ENCODE peak calls at places on chromosomes 6 and 20, in nine cellular contexts. R is tibial artery, X is cardiac fibroblast, O is fibroblast of lung, W is heart right ventricle, P is prostate gland, U is cardiac muscle cell, Y is endothelial cell, C is A549. E is an unnamed sample.

GRCh38 chr20:37315293-37316110 is 26.0 kb downstream of the MANBAL start:
- DNase-seq in X (peak), Y (no peak), P (no peak), O (peak), R (peak), W (peak), U (peak), C (no peak), E (no peak)

GRCh38 chr6:32604434-32604877 is 14.8 kb upstream of the HLA-DRB1 start:
- DNase-seq in C (no peak), R (no peak), X (no peak), O (no peak), W (no peak), U (no peak), P (no peak), Y (no peak), E (no peak)

GRCh38 chr6:136225496-136225895 is 24.6 kb downstream of the MTFR2 start:
- DNase-seq in P (no peak), U (peak), W (no peak), O (peak), C (peak), R (no peak), Y (no peak), X (peak), E (no peak)

GRCh38 chr20:61953037-61953788 is 112.5 kb downstream of the TAF4 start:
- DNase-seq in Y (peak), X (no peak), C (no peak), U (no peak), W (no peak), R (peak), O (no peak), P (no peak), E (no peak)

GRCh38 chr6:111550195-111550594 is 55.5 kb downstream of the TRAF3IP2 start:
- DNase-seq in X (no peak), C (no peak), U (no peak), W (no peak), P (no peak), O (no peak), R (no peak), Y (no peak), E (no peak)

GRCh38 chr6:75429304-75429703 is 64.3 kb downstream of the FILIP1 start:
- DNase-seq in Y (no peak), C (no peak), R (no peak), U (no peak), O (no peak), W (no peak), X (no peak), P (no peak), E (no peak)

GRCh38 chr6:126537437-126537836 is 197.5 kb downstream of the CENPW start:
- DNase-seq in R (no peak), U (no peak), O (no peak), C (no peak), X (no peak), Y (no peak), P (no peak), W (no peak), E (no peak)

GRCh38 chr6:44779130-44779826 is 391.8 kb downstream of the CDC5L start:
- DNase-seq in Y (no peak), C (no peak), U (no peak), O (no peak), W (no peak), R (no peak), P (no peak), X (no peak), E (no peak)

GRCh38 chr6:36327226-36328009 is 9.3 kb downstream of the BNIP5 start:
- DNase-seq in X (no peak), O (no peak), Y (no peak), U (no peak), R (no peak), P (no peak), C (no peak), W (no peak), E (no peak)

GRCh38 chr20:63846938-63847373 is 14.3 kb upstream of the ABHD16B start:
- DNase-seq in O (no peak), X (no peak), R (no peak), W (no peak), P (no peak), C (no peak), U (no peak), Y (no peak), E (no peak)

GRCh38 chr20:63847374-63848002 is 13.8 kb upstream of the ABHD16B start:
- DNase-seq in X (no peak), W (no peak), R (no peak), Y (peak), O (peak), P (no peak), U (peak), C (no peak), E (no peak)

GRCh38 chr20:63848003-63848911 is 13.0 kb upstream of the ABHD16B start:
- DNase-seq in X (no peak), Y (peak), C (no peak), O (no peak), R (peak), P (no peak), W (peak), U (no peak), E (no peak)

GRCh38 chr20:63844384-63845025 is 13.4 kb upstream of the ZBTB46 start:
- DNase-seq in Y (no peak), W (no peak), O (no peak), X (no peak), R (peak), C (no peak), U (no peak), P (no peak), E (no peak)

GRCh38 chr20:63846128-63846771 is 15.0 kb upstream of the ABHD16B start:
- DNase-seq in P (no peak), O (peak), X (no peak), C (no peak), Y (no peak), U (peak), R (peak), W (peak), E (no peak)
- TF ChIP-seq CTCF in P (no peak), O (peak), X (no peak), C (no peak), Y (no peak), U (no peak), R (no peak), W (peak), E (no peak)

DNA sequence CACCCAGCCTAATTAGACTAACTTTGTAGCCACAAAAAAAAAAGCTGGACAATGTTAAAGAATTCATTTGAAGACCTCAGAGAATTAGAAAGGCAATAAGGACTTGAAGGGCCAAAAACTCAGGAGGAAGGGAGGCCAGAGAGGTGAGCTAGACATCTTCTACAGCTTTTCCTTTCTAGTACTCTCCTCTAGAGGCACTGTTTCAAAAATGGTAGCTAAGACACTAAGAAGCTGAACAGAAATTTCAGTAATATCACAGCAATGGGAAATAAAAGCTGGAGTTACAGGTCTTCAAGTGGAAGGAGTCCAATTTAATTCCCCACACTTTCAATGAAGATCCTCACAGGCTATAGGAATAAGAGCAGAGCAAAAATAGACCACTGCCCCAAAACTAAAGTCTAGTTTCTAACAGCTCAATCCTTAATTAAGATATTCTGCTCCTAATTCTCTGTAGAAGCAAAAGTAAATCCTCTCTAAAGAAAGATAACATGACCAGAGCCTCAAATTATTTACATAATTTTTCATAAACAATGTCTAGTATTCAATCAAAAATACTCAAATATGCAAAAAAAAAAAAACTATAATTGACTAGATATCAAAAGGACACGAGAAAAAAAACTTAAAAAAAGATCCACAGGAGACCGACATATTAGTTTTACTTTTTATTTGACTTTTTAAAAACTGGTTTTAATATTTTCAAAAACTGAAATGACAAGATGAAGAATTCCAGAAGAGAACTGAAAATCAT is 63.7 kb downstream of the RNGTT start:
- DNase-seq in Y (no peak), C (no peak), X (no peak), P (no peak), R (no peak), O (no peak), W (no peak), U (no peak), E (no peak)
- TF ChIP-seq CTCF in Y (peak), C (no peak), X (peak), P (no peak), R (no peak), O (peak), W (no peak), U (peak), E (no peak)

GRCh38 chr20:43191946-43192847 is 2.5 kb upstream of the PTPRT start:
- DNase-seq in W (no peak), R (no peak), P (no peak), O (no peak), X (no peak), C (peak), Y (peak), U (peak), E (peak)
- TF ChIP-seq CTCF in W (peak), R (no peak), P (no peak), O (peak), X (peak), C (no peak), Y (peak), U (peak), E (peak)

DNA sequence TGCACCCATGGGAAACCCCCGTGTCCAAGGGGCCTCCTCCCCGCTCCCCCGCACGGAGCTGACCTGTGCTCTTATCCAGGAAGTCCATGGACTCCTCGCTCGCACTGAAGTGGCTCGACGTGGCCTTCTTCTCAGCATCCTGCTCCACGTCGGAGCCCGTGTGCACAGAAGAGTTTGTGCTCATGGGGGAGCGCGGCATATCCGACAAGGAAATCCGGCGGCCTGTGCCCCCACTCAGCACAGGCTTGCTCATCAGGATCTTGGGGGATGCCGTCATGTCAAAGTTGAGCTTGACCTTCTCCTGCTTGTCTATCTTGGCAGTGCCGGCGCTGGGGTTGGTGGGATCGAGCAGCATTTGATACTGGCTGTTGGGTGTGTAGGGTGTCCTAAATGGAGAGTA is 80.2 kb downstream of the ZMYND8 start:
- DNase-seq in X (no peak), P (no peak), U (no peak), C (no peak), W (no peak), O (no peak), Y (no peak), R (no peak), E (no peak)
- TF ChIP-seq CTCF in X (no peak), P (no peak), U (no peak), C (no peak), W (no peak), O (no peak), Y (no peak), R (no peak), E (no peak)